ENCODE peak calls at places on chromosomes 12 and 14, in six cellular contexts. E is upper lobe of left lung, I is HCT116, G is GM12878, H is K562, V is HepG2. F is an unnamed sample.

GRCh38 chr14:40859065-40859464 is 747.6 kb upstream of the LRFN5 start:
- ATAC-seq in G (no peak), E (peak; percentile 30), V (no peak), H (no peak), I (no peak), F (no peak)

GRCh38 chr14:98197933-98198332 is 1074.1 kb downstream of the BCL11B start:
- ATAC-seq in V (no peak), G (peak; percentile 32), I (no peak), E (no peak), H (no peak), F (no peak)

GRCh38 chr14:59711083-59711482 is 134.5 kb upstream of the CCDC175 start:
- ATAC-seq in V (no peak), H (no peak), E (no peak), I (no peak), G (no peak), F (no peak)

GRCh38 chr12:52829986-52830385 is 4.1 kb downstream of the KRT79 start:
- ATAC-seq in I (no peak), G (no peak), E (no peak), H (no peak), V (no peak), F (no peak)

GRCh38 chr14:100237735-100238418 is 1.1 kb upstream of the YY1 start:
- ATAC-seq in G (peak; percentile 39), V (peak; percentile 23), I (peak; percentile 4), H (peak; percentile 57), E (no peak), F (no peak)

GRCh38 chr14:101851716-101852395 is 90.3 kb downstream of the PPP2R5C start:
- ATAC-seq in V (no peak), E (no peak), I (no peak), G (peak; percentile 73), H (no peak), F (peak; percentile 25)

GRCh38 chr12:132695431-132695830 is 8.0 kb downstream of the PXMP2 start:
- ATAC-seq in V (no peak), I (no peak), H (no peak), E (peak; percentile 22), G (no peak), F (no peak)

GRCh38 chr14:54364555-54365415 is 32.0 kb upstream of the CDKN3 start:
- ATAC-seq in I (no peak), E (no peak), G (no peak), V (peak; percentile 9), H (no peak), F (peak; percentile 75)

GRCh38 chr14:60094306-60094897 is 2.7 kb downstream of the PCNX4 start:
- ATAC-seq in G (peak; percentile 2), H (peak; percentile 44), E (no peak), I (no peak), V (peak; percentile 61), F (no peak)

GRCh38 chr12:124592050-124592449 is 24.6 kb upstream of the NCOR2 start:
- ATAC-seq in I (peak; percentile 68), V (no peak), E (no peak), G (no peak), H (no peak), F (no peak)

DNA sequence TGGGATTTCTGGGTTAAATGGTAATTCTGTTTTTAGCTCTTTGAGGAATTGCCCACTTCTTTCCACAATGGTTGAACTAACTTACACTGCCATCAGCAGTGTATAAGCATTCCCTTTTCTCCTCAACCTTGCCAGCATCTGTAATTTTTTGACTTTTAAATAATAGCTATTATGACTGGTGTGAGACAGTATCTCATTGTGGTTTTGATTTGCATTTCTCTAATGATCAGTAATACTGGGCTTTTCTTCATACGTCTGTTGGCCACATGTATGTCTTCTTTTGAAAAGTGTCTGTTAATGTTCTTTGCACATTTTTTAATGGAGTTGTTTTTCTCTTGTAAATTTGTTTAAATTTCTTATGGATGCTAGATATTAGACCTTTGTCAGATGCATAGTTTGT is 323.7 kb downstream of the CCDC91 start:
- ATAC-seq in G (peak; percentile 46), V (no peak), I (no peak), H (no peak), E (no peak), F (no peak)
- TF ChIP-seq POLR2AphosphoS5 in G (no peak), V (no peak), I (no peak), H (no peak), E (no peak), F (no peak)

GRCh38 chr14:75982724-75983358 is 1.0 kb upstream of the TGFB3 start:
- ATAC-seq in I (peak; percentile 55), H (peak; percentile 63), G (peak; percentile 29), E (peak; percentile 42), V (peak; percentile 44), F (peak; percentile 37)
- TF ChIP-seq POLR2A in I (no peak), H (no peak), G (no peak), E (no peak), V (no peak), F (no peak)

GRCh38 chr14:68844210-68844545 is 51.3 kb upstream of the ZFP36L1 start:
- ATAC-seq in V (no peak), I (peak; percentile 14), E (no peak), H (no peak), G (no peak), F (no peak)

GRCh38 chr14:68843471-68844209 is 50.8 kb upstream of the ZFP36L1 start:
- ATAC-seq in G (peak; percentile 91), H (peak; percentile 97), I (peak; percentile 95), E (peak; percentile 84), V (peak; percentile 91), F (peak; percentile 84)

GRCh38 chr14:68841030-68841809 is 48.4 kb upstream of the ZFP36L1 start:
- ATAC-seq in V (no peak), I (no peak), H (no peak), E (no peak), G (no peak), F (peak; percentile 8)

GRCh38 chr14:68840454-68840853 is 47.6 kb upstream of the ZFP36L1 start:
- ATAC-seq in I (no peak), H (no peak), V (no peak), G (peak; percentile 78), E (no peak), F (no peak)

GRCh38 chr14:68842298-68842697 is 49.4 kb upstream of the ZFP36L1 start:
- ATAC-seq in V (no peak), G (no peak), E (no peak), I (no peak), H (no peak), F (no peak)
- TF ChIP-seq POLR2AphosphoS5 in V (no peak), G (no peak), E (no peak), I (no peak), H (no peak), F (peak; percentile 28)

DNA sequence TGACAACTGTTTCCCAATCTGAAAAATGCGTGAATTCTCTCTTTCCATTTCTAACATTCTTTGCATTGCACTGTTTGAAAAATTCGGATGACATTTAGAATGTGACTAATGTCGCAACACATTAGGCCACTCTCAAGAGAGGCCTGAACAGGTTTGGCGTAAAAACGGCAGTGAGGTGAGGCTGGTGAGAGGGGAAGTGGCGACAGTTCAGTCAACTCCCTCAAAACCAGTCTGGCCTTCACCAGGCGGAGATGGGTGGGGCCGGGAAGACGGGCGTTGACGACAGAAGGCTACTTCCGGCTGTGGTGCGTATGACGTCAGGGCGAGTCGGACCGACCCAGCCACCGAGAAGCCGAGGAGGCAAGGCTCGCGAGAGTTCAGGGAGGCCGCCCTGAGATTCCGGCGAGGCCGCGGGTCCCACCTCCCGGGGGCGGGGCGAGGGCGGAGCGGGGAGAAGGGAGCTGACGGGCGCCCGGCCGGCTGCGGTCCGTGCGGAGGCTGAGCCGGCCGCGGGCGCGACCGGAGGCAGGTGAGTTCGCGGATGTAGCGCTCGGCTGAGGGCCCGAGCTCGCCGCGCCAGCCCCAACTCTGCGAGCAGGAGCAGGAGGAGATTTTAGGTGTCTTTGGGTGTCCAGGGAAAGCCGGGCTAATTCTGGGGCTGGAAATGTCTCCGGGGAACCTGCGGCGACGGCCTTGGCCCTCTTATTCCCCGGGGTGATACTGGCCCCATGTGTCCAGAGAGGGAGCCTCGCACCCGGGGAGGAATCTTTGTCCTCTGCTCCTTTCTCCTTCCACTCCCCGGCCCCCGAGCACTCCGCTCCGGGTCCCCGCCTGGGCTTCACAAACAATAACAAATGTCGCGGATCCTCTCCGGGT is at the start of gene STK38L:
- ATAC-seq in I (peak; percentile 99), H (peak; percentile 100), V (peak; percentile 99), E (peak; percentile 99), G (peak; percentile 90), F (peak; percentile 95)
- TF ChIP-seq POLR2A in I (peak; percentile 88), H (peak; percentile 79), V (peak; percentile 95), E (peak; percentile 91), G (peak; percentile 98), F (peak; percentile 97)

GRCh38 chr12:121536058-121536928 is 44.5 kb downstream of the KDM2B start:
- ATAC-seq in H (peak; percentile 93), V (peak; percentile 39), E (peak; percentile 86), I (peak; percentile 41), G (peak; percentile 81), F (peak; percentile 83)
- TF ChIP-seq POLR2AphosphoS5 in H (no peak), V (no peak), E (peak; percentile 7), I (no peak), G (peak; percentile 63), F (no peak)

GRCh38 chr12:89354630-89354931 is 2.3 kb upstream of the DUSP6 start:
- ATAC-seq in I (no peak), E (no peak), H (no peak), G (peak; percentile 28), V (peak; percentile 0), F (no peak)
- TF ChIP-seq POLR2A in I (no peak), E (no peak), H (no peak), G (no peak), V (peak; percentile 18), F (no peak)

DNA sequence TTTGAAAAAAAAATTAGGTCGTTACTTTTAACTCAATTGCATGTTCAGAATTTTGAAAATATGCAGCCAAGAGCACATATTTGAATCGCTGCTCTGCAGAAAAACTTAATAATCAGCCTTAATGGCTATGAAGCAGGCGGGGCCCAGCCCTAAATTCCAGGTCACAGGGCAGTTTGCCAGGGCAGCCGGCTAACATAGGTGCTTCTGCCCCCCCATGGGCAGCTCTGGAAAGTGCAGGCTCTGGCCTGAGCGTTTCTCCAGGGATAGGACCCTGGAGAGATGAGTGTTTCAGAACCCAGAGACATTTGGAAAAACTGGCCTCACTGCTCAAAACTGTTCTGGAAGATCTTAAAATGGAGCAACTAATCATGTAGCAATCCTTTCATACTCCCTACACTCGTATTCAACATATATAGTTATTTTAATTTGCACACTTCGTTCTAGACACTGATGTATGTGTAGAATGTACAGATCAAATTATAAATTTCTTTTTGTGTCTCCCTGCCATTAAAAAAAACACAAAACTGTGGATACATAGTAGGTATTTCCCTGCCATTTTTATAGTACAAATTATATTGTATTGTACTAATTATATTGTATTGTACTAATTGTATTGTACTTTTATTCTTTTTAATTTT is 26.0 kb upstream of the PTGR2 start:
- ATAC-seq in V (peak; percentile 92), H (peak; percentile 97), I (peak; percentile 96), E (peak; percentile 95), G (peak; percentile 88), F (peak; percentile 95)
- TF ChIP-seq POLR2AphosphoS5 in V (no peak), H (no peak), I (no peak), E (peak; percentile 45), G (no peak), F (peak; percentile 92)

DNA sequence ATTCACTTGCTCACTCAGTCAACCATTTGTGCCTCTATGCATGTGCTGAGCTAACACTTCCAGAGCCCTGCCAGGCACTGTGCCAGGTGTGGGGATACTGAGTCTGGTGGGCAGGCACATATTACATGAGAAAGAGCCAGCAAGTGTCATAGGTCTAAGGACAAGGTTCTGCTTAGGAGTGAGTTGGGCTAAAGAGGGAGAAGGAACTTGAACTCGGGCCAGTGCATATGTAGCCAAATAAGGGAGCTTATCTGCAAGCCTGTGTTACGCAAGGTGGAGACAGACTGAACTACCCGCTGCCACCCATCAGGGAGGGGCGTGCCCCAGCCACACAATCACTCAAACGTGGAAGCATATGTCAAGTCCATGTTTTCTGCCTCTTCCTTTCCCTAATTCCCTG is 140.0 kb upstream of the NOS1 start:
- ATAC-seq in H (no peak), E (peak; percentile 62), V (no peak), I (no peak), G (no peak), F (no peak)
- TF ChIP-seq POLR2A in H (no peak), E (no peak), V (no peak), I (no peak), G (no peak), F (no peak)

F was measured in gastroesophageal sphincter.